ENCODE peak calls at places on chromosomes 13 and 19, in eight cellular contexts. I, P, F, C, Y, D, Z and A are unnamed samples.

GRCh38 chr19:772730-773436 is 22.0 kb downstream of the MISP start:
- DNase-seq in I (no peak), P (no peak), F (no peak), C (no peak), Y (no peak), D (no peak), Z (no peak), A (no peak)

GRCh38 chr19:10152100-10152499 is 32.4 kb upstream of the EIF3G start:
- DNase-seq in I (no peak), P (no peak), F (no peak), C (no peak), Y (no peak), D (no peak), Z (no peak), A (no peak)

GRCh38 chr13:83498486-83499190 is 383.6 kb downstream of the SLITRK1 start:
- DNase-seq in I (no peak), P (no peak), F (no peak), C (peak), Y (no peak), D (no peak), Z (no peak), A (no peak)

GRCh38 chr13:43285891-43286602 is 262.7 kb downstream of the DNAJC15 start:
- DNase-seq in I (no peak), P (peak), F (no peak), C (no peak), Y (no peak), D (no peak), Z (no peak), A (no peak)

GRCh38 chr13:26604784-26605183 is 47.3 kb downstream of the WASF3 start:
- DNase-seq in I (no peak), P (peak), F (no peak), C (no peak), Y (no peak), D (no peak), Z (no peak), A (peak)

GRCh38 chr13:27176772-27177171 is 5.2 kb upstream of the USP12 start:
- DNase-seq in I (no peak), P (no peak), F (no peak), C (no peak), Y (no peak), D (no peak), Z (no peak), A (no peak)

GRCh38 chr13:49046534-49046933 is 70.8 kb downstream of the FNDC3A start:
- DNase-seq in I (no peak), P (no peak), F (no peak), C (no peak), Y (no peak), D (no peak), Z (no peak), A (no peak)

GRCh38 chr13:42478531-42479156 is 95.3 kb upstream of the TNFSF11 start:
- DNase-seq in I (no peak), P (no peak), F (no peak), C (no peak), Y (no peak), D (no peak), Z (no peak), A (no peak)

GRCh38 chr19:50333235-50333736 is 4.1 kb upstream of the KCNC3 start:
- DNase-seq in I (peak), P (peak), F (peak), C (peak), Y (peak), D (peak), Z (peak), A (peak)

GRCh38 chr19:49853852-49854849 is 3.2 kb downstream of the PTOV1 start:
- DNase-seq in I (no peak), P (no peak), F (no peak), C (no peak), Y (no peak), D (no peak), Z (no peak), A (no peak)

GRCh38 chr13:99415851-99416331 is 85.4 kb upstream of the TM9SF2 start:
- DNase-seq in I (no peak), P (peak), F (no peak), C (no peak), Y (no peak), D (no peak), Z (peak), A (no peak)

GRCh38 chr19:53903055-53903680 is 5.9 kb upstream of the CACNG7 start:
- DNase-seq in I (no peak), P (no peak), F (no peak), C (peak), Y (no peak), D (no peak), Z (peak), A (no peak)

GRCh38 chr13:43776680-43777079 is 10.1 kb downstream of the ENOX1 start:
- DNase-seq in I (no peak), P (no peak), F (no peak), C (no peak), Y (no peak), D (no peak), Z (no peak), A (no peak)

GRCh38 chr19:17006579-17006978 is 20.0 kb downstream of the CPAMD8 start:
- DNase-seq in I (no peak), P (no peak), F (no peak), C (no peak), Y (no peak), D (no peak), Z (no peak), A (no peak)

GRCh38 chr19:28213476-28214082 is 999.4 kb downstream of the UQCRFS1 start:
- DNase-seq in I (no peak), P (no peak), F (no peak), C (no peak), Y (no peak), D (no peak), Z (no peak), A (no peak)

GRCh38 chr19:55809381-55810058 is 22.3 kb downstream of the NLRP11 start:
- DNase-seq in I (no peak), P (peak), F (no peak), C (no peak), Y (no peak), D (no peak), Z (peak), A (no peak)

GRCh38 chr19:1108291-1109031 is 4.7 kb downstream of the GPX4 start:
- DNase-seq in I (no peak), P (no peak), F (no peak), C (no peak), Y (no peak), D (no peak), Z (no peak), A (no peak)

GRCh38 chr13:95497307-95497943 is 55.1 kb upstream of the CLDN10 start:
- DNase-seq in I (no peak), P (no peak), F (no peak), C (no peak), Y (no peak), D (no peak), Z (no peak), A (no peak)

GRCh38 chr19:51904331-51905165 is at the start of gene ZNF649:
- DNase-seq in I (peak), P (peak), F (peak), C (peak), Y (peak), D (peak), Z (peak), A (peak)
- TF ChIP-seq CTCF in I (no peak), P (no peak), F (no peak), C (no peak), Y (peak), D (peak), Z (no peak), A (peak)

GRCh38 chr13:33520480-33520839 is 234.9 kb upstream of the STARD13 start:
- DNase-seq in I (no peak), P (no peak), F (no peak), C (no peak), Y (no peak), D (no peak), Z (no peak), A (no peak)
- TF ChIP-seq CTCF in I (no peak), P (no peak), F (no peak), C (no peak), Y (no peak), D (no peak), Z (no peak), A (no peak)

GRCh38 chr13:60326273-60326672 is 70.7 kb upstream of the TDRD3 start:
- DNase-seq in I (no peak), P (no peak), F (no peak), C (no peak), Y (no peak), D (no peak), Z (no peak), A (no peak)
- TF ChIP-seq CTCF in I (no peak), P (no peak), F (no peak), C (no peak), Y (peak), D (no peak), Z (no peak), A (no peak)

GRCh38 chr13:51832471-51833152 is 12.4 kb downstream of the TMEM272 start:
- DNase-seq in I (no peak), P (peak), F (no peak), C (no peak), Y (no peak), D (no peak), Z (peak), A (peak)
- TF ChIP-seq CTCF in I (peak), P (peak), F (no peak), C (no peak), Y (peak), D (peak), Z (peak), A (peak)

DNA sequence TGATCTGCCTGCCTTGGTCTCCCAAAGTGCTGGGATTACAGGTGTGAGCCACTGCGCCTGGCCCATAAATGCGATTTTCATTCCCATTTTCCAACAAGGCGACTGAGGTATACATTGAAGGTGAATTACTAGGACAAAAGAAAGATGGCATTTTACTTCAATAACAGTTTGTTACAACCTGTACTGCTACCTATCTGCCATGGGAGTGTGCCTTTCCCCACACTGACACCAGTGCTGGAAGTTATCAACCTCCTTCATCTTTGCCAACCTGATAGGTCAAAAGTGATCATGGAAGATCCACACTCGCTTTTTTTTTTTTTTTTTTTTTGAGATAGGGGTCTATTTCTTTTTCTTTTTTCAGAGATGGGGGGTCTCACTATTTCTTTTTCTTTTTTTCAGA is 11.0 kb downstream of the CRX start:
- DNase-seq in I (no peak), P (no peak), F (no peak), C (no peak), Y (no peak), D (no peak), Z (no peak), A (no peak)
- TF ChIP-seq CTCF in I (no peak), P (no peak), F (no peak), C (no peak), Y (no peak), D (peak), Z (no peak), A (no peak)

GRCh38 chr19:7226749-7227148 is 67.5 kb downstream of the INSR start:
- DNase-seq in I (no peak), P (no peak), F (no peak), C (no peak), Y (no peak), D (no peak), Z (no peak), A (no peak)
- TF ChIP-seq CTCF in I (no peak), P (no peak), F (no peak), C (no peak), Y (no peak), D (no peak), Z (no peak), A (no peak)